ENCODE peak calls at places on chromosome 2, in four cellular contexts. Q is HepG2, X is breast epithelium, K is K562. V is an unnamed sample.

GRCh38 chr2:135819211-135819610 is 17.8 kb downstream of the LCT start:
- DNase-seq in Q (peak), X (no peak), K (peak), V (no peak)

GRCh38 chr2:174777334-174777733 is 13.1 kb upstream of the CHRNA1 start:
- DNase-seq in Q (no peak), X (no peak), K (no peak), V (no peak)

GRCh38 chr2:10398496-10398895 is 49.6 kb downstream of the ODC1 start:
- DNase-seq in Q (no peak), X (no peak), K (no peak), V (no peak)

GRCh38 chr2:43224131-43224570 is 2.3 kb downstream of the ZFP36L2 start:
- DNase-seq in Q (peak), X (peak), K (peak), V (no peak)

GRCh38 chr2:238573916-238574315 is 147.2 kb downstream of the ASB1 start:
- DNase-seq in Q (no peak), X (no peak), K (no peak), V (no peak)

GRCh38 chr2:6810961-6811360 is 54.7 kb downstream of the CMPK2 start:
- DNase-seq in Q (no peak), X (no peak), K (no peak), V (no peak)

GRCh38 chr2:1728821-1729220 is 15.5 kb downstream of the PXDN start:
- DNase-seq in Q (no peak), X (peak), K (no peak), V (no peak)

GRCh38 chr2:49044680-49045079 is 109.6 kb downstream of the FSHR start:
- DNase-seq in Q (peak), X (no peak), K (no peak), V (no peak)

DNA sequence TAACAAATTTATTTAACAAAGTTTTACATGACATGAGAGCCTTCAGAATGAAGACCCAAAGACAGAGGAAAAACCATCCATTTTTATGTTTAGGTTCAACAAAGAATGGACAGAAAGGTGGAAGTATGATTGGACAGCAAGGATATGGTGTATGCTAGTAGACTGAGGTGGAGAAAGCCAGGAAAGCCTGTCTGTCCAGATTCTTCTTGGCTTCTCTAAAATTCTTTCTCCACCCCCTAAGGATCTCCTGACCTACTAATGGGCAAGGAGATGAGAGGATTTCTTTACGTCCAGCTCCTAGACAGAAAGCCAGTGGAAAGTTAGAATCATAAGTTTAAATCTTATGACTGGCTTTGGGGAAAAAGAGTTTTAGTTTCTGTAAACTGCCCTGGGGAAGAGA is 3.0 kb downstream of the ATIC start:
- DNase-seq in Q (no peak), X (no peak), K (no peak), V (no peak)
- TF ChIP-seq POLR2A in Q (no peak), X (no peak), K (no peak), V (no peak)

DNA sequence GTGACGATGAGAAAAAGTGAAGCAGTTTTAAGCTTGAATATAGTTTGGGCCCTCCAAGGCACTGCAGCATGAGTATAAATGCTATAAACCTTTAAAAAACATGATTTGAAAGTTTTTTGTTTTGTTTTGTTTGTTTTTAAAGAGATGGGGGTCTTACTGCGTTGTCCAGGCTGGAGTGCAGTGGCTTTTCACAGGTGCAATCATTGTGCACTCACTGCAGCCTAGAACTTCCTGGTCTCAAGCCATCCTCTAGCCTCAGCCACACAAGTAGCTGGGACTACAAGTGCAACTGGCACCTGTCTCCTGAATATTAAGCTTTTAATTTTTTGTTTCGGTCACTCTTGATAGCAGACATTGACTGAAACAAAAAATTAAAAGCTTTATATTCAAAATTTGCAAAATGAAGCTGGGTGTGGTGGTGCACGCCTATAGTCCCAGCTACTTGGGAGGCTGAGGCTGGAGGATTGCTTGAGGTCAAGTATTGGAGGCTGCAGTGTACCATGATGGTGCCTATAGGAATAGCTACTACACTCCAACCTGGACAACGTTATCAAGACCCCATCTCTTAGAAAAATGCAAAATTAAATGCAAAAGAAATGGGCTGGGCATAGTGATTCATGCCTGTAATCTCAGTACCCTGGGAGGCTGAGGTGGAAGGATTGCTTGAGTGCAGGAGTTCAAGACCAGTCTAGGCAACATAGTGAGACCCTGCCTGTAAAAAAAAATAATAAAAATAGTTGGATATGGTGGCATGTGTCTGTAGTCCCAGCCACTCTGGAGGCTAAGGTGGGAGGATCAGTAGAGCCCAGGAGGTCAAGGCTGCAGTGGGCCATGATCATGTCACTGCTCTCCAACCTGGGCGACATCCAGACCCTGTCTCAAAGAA is 15.0 kb downstream of the FZD5 start:
- DNase-seq in Q (no peak), X (no peak), K (no peak), V (no peak)
- TF ChIP-seq POLR2AphosphoS5 in Q (no peak), X (no peak), K (no peak), V (no peak)

GRCh38 chr2:213150315-213150951 is 979 bp downstream of the IKZF2 start:
- DNase-seq in Q (no peak), X (no peak), K (peak), V (no peak)

GRCh38 chr2:213149949-213150314 is 1.5 kb downstream of the IKZF2 start:
- DNase-seq in Q (no peak), X (no peak), K (no peak), V (no peak)

GRCh38 chr2:213152065-213152794 is 818 bp upstream of the IKZF2 start:
- DNase-seq in Q (peak), X (peak), K (peak), V (no peak)

GRCh38 chr2:213152888-213153287 is 1.5 kb upstream of the IKZF2 start:
- DNase-seq in Q (no peak), X (no peak), K (no peak), V (no peak)

DNA sequence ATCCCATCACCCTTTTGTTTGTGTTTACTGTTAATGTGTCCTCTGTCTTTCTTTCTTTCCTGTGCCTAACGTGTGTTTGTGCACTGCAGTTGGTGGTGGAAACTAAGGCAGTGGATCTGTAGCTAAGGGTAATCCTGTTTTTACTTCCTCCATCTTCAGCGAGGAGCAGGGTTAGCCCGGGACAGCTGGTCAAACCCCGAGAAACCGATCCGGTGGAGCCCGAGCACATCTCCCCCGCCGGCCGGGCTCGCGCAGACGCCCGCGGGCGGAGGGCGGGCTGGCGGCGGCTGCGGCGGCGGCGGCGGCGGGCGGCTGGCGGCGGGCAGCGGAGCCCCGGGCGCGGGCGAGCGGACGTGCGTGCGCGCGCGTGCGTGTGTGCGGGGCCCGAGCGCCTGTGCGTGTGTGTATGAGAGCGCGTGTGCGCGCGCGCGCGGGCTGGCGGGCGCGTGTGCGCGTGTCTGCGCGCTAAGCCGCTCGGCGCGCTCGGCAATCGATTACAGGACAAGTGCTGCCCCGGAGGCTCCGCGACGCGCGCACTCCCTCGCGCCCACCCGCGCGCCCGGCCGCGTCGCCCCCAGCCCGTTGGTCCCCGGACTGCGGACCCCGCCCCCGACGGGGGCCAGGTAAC is at the start of gene IKZF2:
- DNase-seq in Q (peak), X (peak), K (peak), V (peak)
- TF ChIP-seq POLR2A in Q (peak), X (no peak), K (no peak), V (peak)

GRCh38 chr2:60717691-60718090 is 38.4 kb upstream of the PAPOLG start:
- DNase-seq in Q (peak), X (no peak), K (no peak), V (no peak)

GRCh38 chr2:60719331-60719730 is 36.7 kb upstream of the PAPOLG start:
- DNase-seq in Q (no peak), X (no peak), K (no peak), V (no peak)
- TF ChIP-seq POLR2AphosphoS5 in Q (no peak), X (no peak), K (no peak), V (no peak)

GRCh38 chr2:54559593-54560145 is 103.5 kb downstream of the SPTBN1 start:
- DNase-seq in Q (peak), X (no peak), K (peak), V (no peak)
- TF ChIP-seq POLR2A in Q (peak), X (no peak), K (no peak), V (no peak)

GRCh38 chr2:55869637-55870325 is 53.8 kb downstream of the EFEMP1 start:
- DNase-seq in Q (no peak), X (no peak), K (no peak), V (no peak)
- TF ChIP-seq POLR2AphosphoS5 in Q (no peak), X (no peak), K (no peak), V (no peak)

V was measured in GM12892.